ENCODE peak calls at places on chromosomes 5 and 9, in nine cellular contexts. M is progenitor cell of endocrine pancreas, R is Calu3, V is fibroblast of mammary gland, O is neural crest cell, U is GM12878, C is cardiac fibroblast, Q is nephron progenitor cell, D is psoas muscle. N is an unnamed sample.

GRCh38 chr5:100505984-100506670 is 29.0 kb upstream of the FAM174A start:
- DNase-seq in M (no peak), R (no peak), V (peak), O (no peak), U (no peak), C (peak), Q (no peak), D (no peak), N (peak)

GRCh38 chr5:157994271-157994691 is 135.3 kb upstream of the CLINT1 start:
- DNase-seq in M (no peak), R (peak), V (no peak), O (no peak), U (no peak), C (no peak), Q (no peak), D (no peak), N (peak)

GRCh38 chr5:131679911-131680310 is 44.9 kb upstream of the RAPGEF6 start:
- DNase-seq in M (no peak), R (no peak), V (peak), O (no peak), U (no peak), C (peak), Q (no peak), D (no peak), N (peak)

GRCh38 chr9:136644343-136644592 is 18.4 kb upstream of the EGFL7 start:
- DNase-seq in M (no peak), R (no peak), V (peak), O (no peak), U (no peak), C (no peak), Q (no peak), D (no peak), N (peak)

GRCh38 chr9:87973791-87974292 is 491 bp downstream of the CDK20 start:
- DNase-seq in M (no peak), R (no peak), V (no peak), O (no peak), U (no peak), C (no peak), Q (peak), D (no peak), N (peak)

GRCh38 chr5:124057815-124058231 is 545.8 kb downstream of the CSNK1G3 start:
- DNase-seq in M (no peak), R (no peak), V (no peak), O (no peak), U (no peak), C (no peak), Q (no peak), D (no peak), N (no peak)

GRCh38 chr5:9316733-9317132 is 229.1 kb downstream of the SEMA5A start:
- DNase-seq in M (no peak), R (peak), V (no peak), O (no peak), U (no peak), C (no peak), Q (no peak), D (no peak), N (no peak)

GRCh38 chr9:134223601-134224122 is 59.3 kb upstream of the RNU6ATAC start:
- DNase-seq in M (no peak), R (no peak), V (no peak), O (no peak), U (no peak), C (no peak), Q (no peak), D (peak), N (no peak)

GRCh38 chr5:170782438-170782837 is 1.1 kb upstream of the GABRP start:
- DNase-seq in M (no peak), R (peak), V (no peak), O (no peak), U (no peak), C (no peak), Q (no peak), D (no peak), N (no peak)

GRCh38 chr5:17713301-17713700 is 79.0 kb downstream of the TAF11L14 start:
- DNase-seq in M (no peak), R (no peak), V (no peak), O (no peak), U (no peak), C (no peak), Q (no peak), D (no peak), N (no peak)

GRCh38 chr9:97299809-97300414 is 7.5 kb upstream of the CCDC180 start:
- DNase-seq in M (no peak), R (no peak), V (no peak), O (no peak), U (peak), C (no peak), Q (no peak), D (no peak), N (no peak)

GRCh38 chr9:70117835-70118319 is 74.2 kb downstream of the MAMDC2 start:
- DNase-seq in M (no peak), R (peak), V (no peak), O (no peak), U (no peak), C (peak), Q (no peak), D (no peak), N (peak)

GRCh38 chr9:88235615-88236014 is 97.3 kb upstream of the SPATA31C2 start:
- DNase-seq in M (no peak), R (no peak), V (no peak), O (no peak), U (no peak), C (no peak), Q (no peak), D (no peak), N (no peak)

GRCh38 chr5:43313854-43314457 is 744 bp upstream of the HMGCS1 start:
- DNase-seq in M (no peak), R (peak), V (peak), O (peak), U (no peak), C (no peak), Q (no peak), D (no peak), N (no peak)

GRCh38 chr9:89461302-89461701 is 36.6 kb downstream of the SEMA4D start:
- DNase-seq in M (no peak), R (no peak), V (peak), O (no peak), U (no peak), C (peak), Q (no peak), D (no peak), N (peak)

GRCh38 chr5:79193643-79194042 is 42.3 kb upstream of the JMY start:
- DNase-seq in M (no peak), R (peak), V (peak), O (no peak), U (no peak), C (peak), Q (no peak), D (no peak), N (no peak)

GRCh38 chr5:75168026-75168750 is 68.5 kb downstream of the ANKRD31 start:
- DNase-seq in M (no peak), R (no peak), V (no peak), O (no peak), U (no peak), C (no peak), Q (no peak), D (no peak), N (no peak)

GRCh38 chr9:68668127-68668526 is 36.9 kb upstream of the PIP5K1B start:
- DNase-seq in M (no peak), R (no peak), V (no peak), O (no peak), U (no peak), C (no peak), Q (no peak), D (no peak), N (no peak)

GRCh38 chr9:132242621-132243155 is 80.8 kb downstream of the NTNG2 start:
- DNase-seq in M (no peak), R (no peak), V (no peak), O (no peak), U (no peak), C (no peak), Q (peak), D (peak), N (no peak)

GRCh38 chr9:113011911-113012381 is at the start of gene ZNF883:
- DNase-seq in M (peak), R (peak), V (peak), O (peak), U (no peak), C (peak), Q (peak), D (peak), N (peak)

GRCh38 chr9:25677301-25678146 is 720 bp downstream of the TUSC1 start:
- DNase-seq in M (no peak), R (peak), V (peak), O (no peak), U (no peak), C (peak), Q (no peak), D (peak), N (peak)

GRCh38 chr9:89318123-89319014 is at the start of gene SECISBP2:
- DNase-seq in M (peak), R (peak), V (peak), O (peak), U (peak), C (peak), Q (peak), D (peak), N (peak)

GRCh38 chr5:76660360-76660759 is 37.2 kb upstream of the F2RL2 start:
- DNase-seq in M (no peak), R (no peak), V (no peak), O (no peak), U (no peak), C (no peak), Q (no peak), D (no peak), N (no peak)

GRCh38 chr5:107524111-107524510 is 146.6 kb downstream of the EFNA5 start:
- DNase-seq in M (no peak), R (no peak), V (no peak), O (no peak), U (no peak), C (no peak), Q (no peak), D (no peak), N (no peak)

GRCh38 chr5:139132515-139132914 is 65.7 kb downstream of the SIL1 start:
- DNase-seq in M (no peak), R (no peak), V (no peak), O (no peak), U (no peak), C (no peak), Q (no peak), D (no peak), N (no peak)

GRCh38 chr5:126339215-126339805 is 83.9 kb upstream of the GRAMD2B start:
- DNase-seq in M (peak), R (peak), V (peak), O (peak), U (no peak), C (peak), Q (peak), D (no peak), N (peak)

GRCh38 chr5:163261647-163262269 is 175.6 kb upstream of the CCNG1 start:
- DNase-seq in M (no peak), R (no peak), V (no peak), O (no peak), U (no peak), C (no peak), Q (no peak), D (no peak), N (no peak)

GRCh38 chr9:98694943-98695342 is 13.8 kb downstream of the GABBR2 start:
- DNase-seq in M (no peak), R (no peak), V (no peak), O (no peak), U (no peak), C (no peak), Q (no peak), D (no peak), N (no peak)

GRCh38 chr5:172004824-172005237 is 1.6 kb downstream of the FBXW11 start:
- DNase-seq in M (no peak), R (no peak), V (peak), O (no peak), U (peak), C (peak), Q (no peak), D (no peak), N (peak)

DNA sequence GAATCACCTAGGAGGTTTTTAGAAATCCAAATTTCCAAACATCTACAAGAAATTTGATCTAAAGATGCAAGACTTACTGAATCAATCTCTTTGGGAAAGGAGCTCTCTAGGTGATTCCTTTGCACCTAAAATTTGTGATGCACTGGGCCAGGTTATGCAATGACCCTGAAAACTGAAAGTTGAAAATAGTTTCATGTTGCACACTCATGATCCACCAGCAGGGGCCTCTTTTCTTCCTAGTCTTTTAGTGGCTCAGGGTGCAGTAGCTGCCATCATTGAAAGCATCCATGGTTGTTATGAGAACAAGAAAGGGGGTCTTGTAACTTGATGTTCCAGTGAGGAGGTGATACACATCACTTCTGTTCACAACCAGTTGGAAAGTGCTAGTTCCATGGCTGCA is 486.8 kb downstream of the PSAT1 start:
- DNase-seq in M (no peak), R (no peak), V (no peak), O (no peak), U (no peak), C (no peak), Q (no peak), D (no peak), N (no peak)
- TF ChIP-seq CTCF in M (peak), R (no peak), V (no peak), O (peak), U (no peak), C (peak), Q (peak), D (no peak), N (peak)

GRCh38 chr5:105506692-105507277 is 1944.2 kb upstream of the NUDT12 start:
- DNase-seq in M (no peak), R (peak), V (no peak), O (no peak), U (no peak), C (peak), Q (peak), D (no peak), N (peak)
- TF ChIP-seq CTCF in M (peak), R (peak), V (no peak), O (peak), U (peak), C (peak), Q (peak), D (no peak), N (peak)

DNA sequence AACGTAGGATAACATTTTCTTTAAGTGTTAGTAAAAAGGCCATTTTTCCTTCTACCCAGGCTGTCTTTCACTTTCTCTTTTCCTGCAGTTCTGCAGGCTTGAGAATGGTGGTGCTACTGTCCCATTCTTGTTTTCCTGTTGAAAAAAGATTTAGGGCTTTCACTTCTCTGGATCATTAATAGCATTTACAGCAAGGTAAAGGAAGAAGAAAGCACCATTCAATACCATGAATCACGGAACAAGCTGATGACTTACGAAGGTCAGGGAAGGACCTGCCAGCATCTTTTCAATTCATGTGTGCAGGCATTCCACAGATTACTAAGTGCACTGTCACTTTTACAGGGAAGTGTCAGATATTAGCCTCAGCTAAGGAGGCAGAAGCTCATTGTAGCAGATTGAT is 292.8 kb downstream of the YTHDC2 start:
- DNase-seq in M (no peak), R (peak), V (peak), O (no peak), U (no peak), C (peak), Q (no peak), D (no peak), N (peak)
- TF ChIP-seq CTCF in M (peak), R (peak), V (peak), O (peak), U (no peak), C (peak), Q (peak), D (no peak), N (peak)

DNA sequence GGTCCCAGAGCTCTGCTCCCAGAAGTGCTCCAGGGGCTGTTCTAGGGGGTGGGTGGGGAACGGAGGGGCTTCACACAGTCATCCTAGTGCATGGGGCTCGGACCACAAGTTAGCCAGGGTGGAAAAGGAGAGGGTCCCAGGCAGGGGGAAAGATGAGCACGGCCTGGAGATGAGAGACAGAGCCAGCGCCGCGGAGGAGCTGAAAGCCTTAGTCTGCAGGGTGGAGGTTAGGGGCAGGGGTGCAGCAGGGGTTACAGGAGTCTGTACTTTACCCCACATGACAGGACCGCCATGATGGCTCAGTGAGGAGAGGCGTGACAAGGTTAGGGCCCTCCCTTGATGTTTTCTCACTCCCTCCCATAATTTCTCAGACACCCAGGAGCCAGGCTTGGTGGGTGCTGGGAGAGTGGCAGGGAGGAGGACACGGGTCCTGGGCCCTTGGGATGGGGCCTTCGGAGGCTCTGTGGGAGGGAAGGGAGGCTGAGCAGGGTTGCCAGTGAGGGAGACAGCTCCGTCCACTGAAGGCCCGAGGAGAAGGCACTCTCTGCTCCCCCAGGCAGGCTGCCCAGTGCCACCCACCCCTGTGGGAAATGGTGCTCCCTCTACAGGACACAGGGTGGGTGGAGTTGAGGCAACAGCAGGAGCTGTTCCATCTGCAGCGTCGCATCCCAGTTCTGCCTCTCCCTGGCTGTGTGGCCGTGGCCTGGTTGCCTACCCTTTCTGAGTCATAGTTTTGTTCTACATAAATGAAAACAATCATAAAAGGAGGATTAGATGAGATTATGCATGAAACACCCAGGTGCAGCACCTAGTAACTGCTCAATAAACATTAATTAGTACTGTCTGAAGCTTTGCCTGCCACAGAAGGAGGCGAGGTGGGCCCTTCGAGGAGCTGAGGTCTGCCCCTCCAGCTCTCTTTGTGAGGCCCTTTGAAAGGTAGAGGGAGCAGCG is 66.2 kb downstream of the NDST1 start:
- DNase-seq in M (no peak), R (no peak), V (no peak), O (no peak), U (no peak), C (no peak), Q (no peak), D (no peak), N (no peak)
- TF ChIP-seq CTCF in M (no peak), R (peak), V (no peak), O (no peak), U (peak), C (peak), Q (no peak), D (no peak), N (peak)

GRCh38 chr5:11110128-11110527 is 349.1 kb upstream of the DAP start:
- DNase-seq in M (no peak), R (no peak), V (no peak), O (no peak), U (no peak), C (no peak), Q (no peak), D (no peak), N (no peak)
- TF ChIP-seq CTCF in M (no peak), R (no peak), V (no peak), O (no peak), U (no peak), C (no peak), Q (no peak), D (no peak), N (no peak)

DNA sequence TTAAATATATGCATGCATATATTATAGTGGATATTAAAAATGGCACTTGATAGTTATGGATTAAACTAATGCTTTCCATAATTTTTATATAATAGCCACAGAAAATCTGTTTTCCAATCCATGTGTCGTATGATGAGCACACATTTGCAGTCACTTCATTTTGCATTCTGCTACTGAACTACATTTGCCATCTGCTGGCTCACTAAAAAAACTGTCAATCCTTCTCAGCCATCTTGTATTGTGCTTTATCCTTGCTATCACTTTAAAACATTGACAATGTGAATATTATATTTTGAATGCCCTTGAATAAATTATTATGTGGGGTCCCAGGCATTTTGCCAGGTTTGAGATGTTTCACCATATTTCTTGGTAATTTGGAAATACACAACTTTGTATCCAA is 586.6 kb downstream of the DNAH5 start:
- DNase-seq in M (no peak), R (no peak), V (no peak), O (no peak), U (no peak), C (no peak), Q (no peak), D (no peak), N (no peak)
- TF ChIP-seq CTCF in M (no peak), R (no peak), V (no peak), O (no peak), U (no peak), C (no peak), Q (no peak), D (no peak), N (no peak)

DNA sequence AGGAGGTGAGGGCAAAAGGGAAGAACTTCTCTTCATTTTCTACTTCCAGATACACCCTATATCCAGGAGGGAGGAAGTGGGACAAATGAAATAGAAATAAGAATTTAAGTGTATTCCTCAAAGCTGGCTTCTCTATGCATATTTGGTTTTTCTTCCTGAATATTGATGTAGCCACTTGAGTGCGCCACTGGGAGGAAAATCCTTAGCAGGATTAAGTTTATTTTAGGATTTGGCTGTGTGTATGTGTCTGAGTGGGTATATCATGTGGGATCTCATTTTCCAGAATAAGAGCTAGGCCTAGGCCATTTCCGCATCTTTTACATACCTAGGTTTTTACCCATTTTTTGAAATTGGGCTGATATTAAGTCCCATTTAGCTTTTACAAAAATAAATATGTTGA is 42.5 kb downstream of the MAP1B start:
- DNase-seq in M (no peak), R (no peak), V (peak), O (no peak), U (no peak), C (no peak), Q (no peak), D (no peak), N (no peak)
- TF ChIP-seq CTCF in M (no peak), R (no peak), V (peak), O (no peak), U (no peak), C (no peak), Q (no peak), D (no peak), N (peak)

GRCh38 chr9:14033067-14033466 is 280.9 kb downstream of the NFIB start:
- DNase-seq in M (no peak), R (no peak), V (no peak), O (no peak), U (no peak), C (no peak), Q (no peak), D (no peak), N (no peak)
- TF ChIP-seq CTCF in M (no peak), R (no peak), V (no peak), O (no peak), U (no peak), C (no peak), Q (no peak), D (no peak), N (no peak)

N was measured in astrocyte of the spinal cord.